ENCODE peak calls at places on chromosomes 6 and 20, in five cellular contexts. One of them, this sample, is unnamed.

GRCh38 chr20:58843128-58843556 is 7.6 kb downstream of the GNAS-AS1 start:
- DNase-seq in skeletal muscle cell: no peak
- DNase-seq in left ventricle myocardium inferior: no peak
- DNase-seq in hepatocyte: no peak
- DNase-seq in tibial artery: no peak
- DNase-seq in this sample: no peak

GRCh38 chr20:41619360-41620115 is 1.4 kb upstream of the CHD6 start:
- DNase-seq in skeletal muscle cell: no peak
- DNase-seq in left ventricle myocardium inferior: no peak
- DNase-seq in tibial artery: no peak
- DNase-seq in hepatocyte: no peak
- DNase-seq in this sample: no peak

GRCh38 chr20:2800590-2801458 is at the start of gene CPXM1:
- DNase-seq in left ventricle myocardium inferior: no peak
- DNase-seq in hepatocyte: peak; percentile 55
- DNase-seq in skeletal muscle cell: no peak
- DNase-seq in tibial artery: no peak
- DNase-seq in this sample: no peak

GRCh38 chr20:44080646-44081267 is 106.2 kb downstream of the JPH2 start:
- DNase-seq in hepatocyte: peak; percentile 84
- DNase-seq in left ventricle myocardium inferior: peak; percentile 60
- DNase-seq in tibial artery: peak; percentile 76
- DNase-seq in skeletal muscle cell: no peak
- DNase-seq in this sample: peak; percentile 83

GRCh38 chr20:41553142-41553879 is 64.9 kb downstream of the CHD6 start:
- DNase-seq in left ventricle myocardium inferior: no peak
- DNase-seq in hepatocyte: no peak
- DNase-seq in tibial artery: no peak
- DNase-seq in skeletal muscle cell: no peak
- DNase-seq in this sample: no peak

GRCh38 chr6:21826031-21826430 is 232.5 kb downstream of the SOX4 start:
- DNase-seq in hepatocyte: peak; percentile 54
- DNase-seq in tibial artery: no peak
- DNase-seq in left ventricle myocardium inferior: no peak
- DNase-seq in skeletal muscle cell: no peak
- DNase-seq in this sample: no peak

GRCh38 chr20:56504373-56505005 is 20.1 kb upstream of the FAM209A start:
- DNase-seq in left ventricle myocardium inferior: no peak
- DNase-seq in tibial artery: no peak
- DNase-seq in skeletal muscle cell: no peak
- DNase-seq in hepatocyte: no peak
- DNase-seq in this sample: no peak

GRCh38 chr6:10441004-10441654 is 26.3 kb upstream of the TFAP2A start:
- DNase-seq in hepatocyte: peak; percentile 89
- DNase-seq in left ventricle myocardium inferior: no peak
- DNase-seq in tibial artery: no peak
- DNase-seq in skeletal muscle cell: peak; percentile 25
- DNase-seq in this sample: peak; percentile 85

GRCh38 chr6:3355358-3356055 is 96.8 kb downstream of the PSMG4 start:
- DNase-seq in skeletal muscle cell: no peak
- DNase-seq in hepatocyte: no peak
- DNase-seq in tibial artery: peak; percentile 74
- DNase-seq in left ventricle myocardium inferior: no peak
- DNase-seq in this sample: no peak

GRCh38 chr6:3357669-3358068 is 98.9 kb downstream of the PSMG4 start:
- DNase-seq in skeletal muscle cell: no peak
- DNase-seq in tibial artery: no peak
- DNase-seq in hepatocyte: no peak
- DNase-seq in left ventricle myocardium inferior: no peak
- DNase-seq in this sample: no peak

GRCh38 chr6:3358413-3359090 is 98.3 kb downstream of the SLC22A23 start:
- DNase-seq in tibial artery: no peak
- DNase-seq in skeletal muscle cell: no peak
- DNase-seq in left ventricle myocardium inferior: no peak
- DNase-seq in hepatocyte: no peak
- DNase-seq in this sample: no peak

GRCh38 chr6:3356056-3356823 is 97.5 kb downstream of the PSMG4 start:
- DNase-seq in hepatocyte: peak; percentile 62
- DNase-seq in skeletal muscle cell: no peak
- DNase-seq in tibial artery: peak; percentile 86
- DNase-seq in left ventricle myocardium inferior: peak; percentile 56
- DNase-seq in this sample: no peak

GRCh38 chr6:3356824-3357420 is 98.2 kb downstream of the PSMG4 start:
- DNase-seq in skeletal muscle cell: no peak
- DNase-seq in left ventricle myocardium inferior: no peak
- DNase-seq in hepatocyte: peak; percentile 49
- DNase-seq in tibial artery: no peak
- DNase-seq in this sample: no peak
- H3K4me3 ChIP-seq in skeletal muscle cell: no peak overlapping the region
- H3K4me3 ChIP-seq in left ventricle myocardium inferior: peak overlapping the region; percentile 59
- H3K4me3 ChIP-seq in hepatocyte: no peak overlapping the region
- H3K4me3 ChIP-seq in tibial artery: peak overlapping the region; percentile 52
- H3K4me3 ChIP-seq in this sample: peak overlapping the region; percentile 35

GRCh38 chr6:163324928-163325784 is 89.4 kb upstream of the QKI start:
- DNase-seq in left ventricle myocardium inferior: peak; percentile 51
- DNase-seq in skeletal muscle cell: no peak
- DNase-seq in hepatocyte: peak; percentile 44
- DNase-seq in tibial artery: peak; percentile 64
- DNase-seq in this sample: no peak
- H3K4me3 ChIP-seq in left ventricle myocardium inferior: no peak overlapping the region
- H3K4me3 ChIP-seq in skeletal muscle cell: no peak overlapping the region
- H3K4me3 ChIP-seq in hepatocyte: no peak overlapping the region
- H3K4me3 ChIP-seq in tibial artery: no peak overlapping the region
- H3K4me3 ChIP-seq in this sample: no peak overlapping the region

GRCh38 chr6:158417760-158418098 is 105.5 kb downstream of the TULP4 start:
- DNase-seq in left ventricle myocardium inferior: no peak
- DNase-seq in hepatocyte: no peak
- DNase-seq in skeletal muscle cell: peak; percentile 37
- DNase-seq in tibial artery: no peak
- DNase-seq in this sample: no peak
- H3K4me3 ChIP-seq in left ventricle myocardium inferior: no peak overlapping the region
- H3K4me3 ChIP-seq in hepatocyte: no peak overlapping the region
- H3K4me3 ChIP-seq in skeletal muscle cell: no peak overlapping the region
- H3K4me3 ChIP-seq in tibial artery: no peak overlapping the region
- H3K4me3 ChIP-seq in this sample: no peak overlapping the region

DNA sequence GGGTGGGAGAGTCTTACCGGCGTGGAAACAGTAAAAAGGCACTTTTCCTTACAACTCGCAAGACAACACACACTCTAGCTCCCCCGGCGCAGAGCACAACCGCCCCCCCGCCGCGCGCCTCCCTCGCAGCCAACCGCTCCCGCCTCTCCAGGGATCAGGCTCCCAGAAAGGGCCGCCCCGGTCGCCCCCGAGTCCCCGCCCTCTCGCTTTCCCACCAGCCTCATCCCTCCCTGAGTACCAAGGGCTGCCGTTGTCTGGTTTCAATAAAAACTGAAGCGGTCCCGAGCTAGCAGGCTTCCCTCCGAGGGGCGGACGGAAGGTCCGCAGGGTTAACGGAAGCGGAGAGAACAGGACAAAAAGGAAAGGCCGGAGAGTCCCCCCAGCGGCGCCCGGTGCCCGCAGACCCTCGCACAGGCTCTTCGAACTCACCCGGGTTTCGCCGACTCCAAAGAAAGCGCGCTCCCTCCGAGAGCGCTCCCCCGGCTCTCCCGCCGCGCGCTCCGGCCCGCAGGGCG is 772 bp downstream of the ELOVL5 start:
- DNase-seq in tibial artery: peak; percentile 62
- DNase-seq in left ventricle myocardium inferior: peak; percentile 79
- DNase-seq in skeletal muscle cell: no peak
- DNase-seq in hepatocyte: peak; percentile 81
- DNase-seq in this sample: no peak
- H3K4me3 ChIP-seq in tibial artery: peak overlapping the region; percentile 94
- H3K4me3 ChIP-seq in left ventricle myocardium inferior: peak overlapping the region; percentile 99
- H3K4me3 ChIP-seq in skeletal muscle cell: peak overlapping the region; percentile 86
- H3K4me3 ChIP-seq in hepatocyte: peak overlapping the region; percentile 51
- H3K4me3 ChIP-seq in this sample: peak overlapping the region; percentile 95

DNA sequence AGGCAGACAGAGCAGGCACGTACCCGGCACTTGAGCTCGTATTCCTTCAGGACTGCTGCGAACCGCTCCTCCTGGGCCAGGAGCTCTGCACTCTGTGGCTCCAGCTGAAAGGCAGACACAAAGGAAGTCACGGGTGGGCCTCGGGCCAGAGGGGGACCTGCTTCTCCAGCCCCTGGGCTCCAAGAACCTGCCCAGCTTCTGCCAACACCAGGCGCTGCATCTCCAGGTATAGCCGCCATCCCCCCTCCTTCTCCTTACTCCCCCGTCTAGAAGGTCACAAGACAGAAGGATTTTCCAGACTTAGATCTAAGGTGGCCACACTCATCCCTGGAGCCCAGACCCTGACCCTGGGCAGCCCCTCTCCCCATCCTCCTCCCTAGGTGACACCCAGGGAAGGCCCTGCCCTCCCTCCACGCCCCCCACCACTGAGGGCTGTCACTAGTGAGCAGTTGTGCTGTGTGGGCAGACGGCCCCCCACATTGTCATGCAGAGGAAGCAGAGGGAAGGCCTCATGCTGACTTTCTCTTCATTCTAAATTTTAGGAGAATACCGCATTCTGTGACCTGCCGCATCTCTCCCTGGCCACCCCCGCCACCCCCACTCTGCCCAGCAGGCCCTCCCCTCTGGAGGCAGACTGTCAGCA is 81.9 kb downstream of the GINS1 start:
- DNase-seq in hepatocyte: no peak
- DNase-seq in skeletal muscle cell: no peak
- DNase-seq in left ventricle myocardium inferior: no peak
- DNase-seq in tibial artery: no peak
- DNase-seq in this sample: no peak
- H3K4me3 ChIP-seq in hepatocyte: no peak overlapping the region
- H3K4me3 ChIP-seq in skeletal muscle cell: no peak overlapping the region
- H3K4me3 ChIP-seq in left ventricle myocardium inferior: no peak overlapping the region
- H3K4me3 ChIP-seq in tibial artery: no peak overlapping the region
- H3K4me3 ChIP-seq in this sample: no peak overlapping the region

DNA sequence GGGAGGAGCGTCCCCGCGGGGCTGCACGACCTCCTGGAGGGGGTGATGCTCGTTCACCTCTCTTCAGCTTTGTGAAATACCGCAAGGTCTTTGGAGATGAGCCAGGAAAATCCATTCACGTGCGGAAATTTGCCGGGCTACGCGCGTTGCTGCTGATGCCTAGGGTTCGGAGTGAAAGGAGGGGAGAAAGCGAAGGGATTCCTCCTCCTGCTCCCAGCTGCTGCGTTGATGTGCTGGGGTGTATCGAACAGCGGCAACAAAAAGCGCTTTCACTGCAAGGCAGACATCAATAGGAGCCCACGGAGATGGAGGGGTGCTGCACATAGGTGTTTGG is 391 bp upstream of the B3GAT2 start:
- DNase-seq in hepatocyte: no peak
- DNase-seq in skeletal muscle cell: no peak
- DNase-seq in tibial artery: no peak
- DNase-seq in left ventricle myocardium inferior: no peak
- DNase-seq in this sample: no peak
- H3K4me3 ChIP-seq in hepatocyte: peak overlapping the region; percentile 77
- H3K4me3 ChIP-seq in skeletal muscle cell: peak overlapping the region; percentile 52
- H3K4me3 ChIP-seq in tibial artery: peak overlapping the region; percentile 54
- H3K4me3 ChIP-seq in left ventricle myocardium inferior: peak overlapping the region; percentile 75
- H3K4me3 ChIP-seq in this sample: peak overlapping the region; percentile 47

DNA sequence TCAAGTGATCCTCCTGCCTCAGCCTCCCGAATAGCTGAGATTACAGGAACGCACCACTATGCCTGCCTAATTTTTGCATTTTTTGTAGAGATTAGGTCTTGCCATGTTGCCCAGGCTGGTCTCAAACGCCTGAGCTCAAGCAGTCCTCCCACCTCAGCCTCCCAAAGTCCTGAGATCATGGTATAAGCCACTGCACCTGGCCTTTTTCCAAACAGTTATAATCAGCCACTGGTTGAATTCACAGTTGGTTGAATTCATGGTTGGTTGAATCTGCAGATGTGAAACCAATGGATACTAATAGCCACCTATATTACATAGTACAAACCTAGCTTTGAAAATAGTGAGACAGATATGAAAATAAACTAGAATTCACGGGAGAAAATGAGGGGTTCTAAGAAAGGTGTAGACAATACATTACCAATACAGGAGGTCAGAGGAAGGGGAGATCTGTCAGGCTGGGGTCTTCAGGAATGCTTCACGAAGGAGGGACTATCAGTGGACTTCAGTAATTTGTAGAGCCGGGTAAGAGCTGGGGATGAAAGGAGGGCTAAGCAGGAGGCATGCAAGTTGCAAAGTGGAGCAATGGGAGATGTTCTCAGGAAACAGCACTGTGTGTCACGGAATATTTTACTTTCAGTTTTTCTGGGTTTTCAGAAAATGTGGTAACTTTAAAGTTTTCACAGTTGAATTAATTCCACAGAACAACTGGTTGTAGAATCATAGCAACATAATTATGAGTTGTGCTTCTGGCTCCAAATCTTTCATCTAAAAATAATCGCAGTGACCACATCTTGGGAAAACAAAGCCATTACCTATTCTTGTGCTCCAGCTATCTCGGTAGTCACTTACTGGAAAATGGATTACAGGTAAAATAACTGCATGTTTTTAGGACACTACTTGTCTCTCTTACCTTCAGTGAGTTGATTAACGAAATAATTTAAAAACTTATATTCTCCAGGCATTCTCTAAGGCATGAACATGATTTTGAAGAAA is 12.9 kb upstream of the CEP85L start:
- DNase-seq in left ventricle myocardium inferior: no peak
- DNase-seq in skeletal muscle cell: no peak
- DNase-seq in tibial artery: no peak
- DNase-seq in hepatocyte: no peak
- DNase-seq in this sample: no peak
- H3K4me3 ChIP-seq in left ventricle myocardium inferior: peak overlapping the region; percentile 36
- H3K4me3 ChIP-seq in skeletal muscle cell: no peak overlapping the region
- H3K4me3 ChIP-seq in tibial artery: no peak overlapping the region
- H3K4me3 ChIP-seq in hepatocyte: no peak overlapping the region
- H3K4me3 ChIP-seq in this sample: no peak overlapping the region

DNA sequence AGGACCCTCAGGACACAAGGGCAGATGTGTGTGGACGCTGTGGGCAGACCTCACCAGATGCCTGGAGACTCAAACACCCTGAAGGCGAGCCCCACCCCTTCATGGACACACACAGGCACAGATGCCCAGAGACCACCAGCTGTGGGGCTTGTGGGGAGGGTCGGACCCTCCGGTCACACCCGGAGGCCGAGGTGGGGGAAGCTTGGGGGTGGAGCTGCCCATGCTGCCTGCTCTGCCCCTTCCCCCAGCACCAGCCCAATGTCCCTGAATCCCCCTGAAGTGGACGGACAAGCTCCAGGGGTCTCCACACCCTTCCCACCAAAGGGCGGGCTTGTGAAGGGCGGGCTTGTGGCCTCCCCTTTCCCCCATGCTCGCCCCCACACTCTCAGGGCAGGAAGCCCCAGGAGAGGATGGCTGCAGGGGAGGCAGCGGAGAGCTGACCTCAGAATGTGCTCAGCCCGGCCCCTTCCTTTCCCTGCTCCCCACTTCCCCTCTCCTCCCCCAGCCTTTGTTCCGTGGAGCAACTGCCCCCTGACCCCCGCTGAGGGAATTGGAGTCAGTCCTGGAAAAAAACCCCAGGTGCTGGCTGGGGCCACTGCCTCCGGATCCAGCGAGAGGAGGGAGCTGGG is 13.8 kb upstream of the ABHD16B start:
- DNase-seq in tibial artery: no peak
- DNase-seq in hepatocyte: no peak
- DNase-seq in skeletal muscle cell: no peak
- DNase-seq in left ventricle myocardium inferior: no peak
- DNase-seq in this sample: no peak
- H3K4me3 ChIP-seq in tibial artery: no peak overlapping the region
- H3K4me3 ChIP-seq in hepatocyte: no peak overlapping the region
- H3K4me3 ChIP-seq in skeletal muscle cell: no peak overlapping the region
- H3K4me3 ChIP-seq in left ventricle myocardium inferior: peak overlapping the region; percentile 35
- H3K4me3 ChIP-seq in this sample: no peak overlapping the region